ENCODE peak calls at places on chromosomes 2 and 18, in four cellular contexts. E, O, D and R are unnamed samples.

GRCh38 chr2:200863655-200864205 is 728 bp downstream of the CLK1 start:
- DNase-seq in E (peak), O (no peak), D (no peak), R (no peak)

GRCh38 chr2:68879296-68879695 is 8.1 kb upstream of the BMP10 start:
- DNase-seq in E (no peak), O (no peak), D (no peak), R (no peak)

GRCh38 chr2:164504253-164504652 is 117.0 kb downstream of the GRB14 start:
- DNase-seq in D (no peak), E (no peak), O (no peak), R (no peak)

GRCh38 chr18:13800505-13801259 is 23.3 kb upstream of the MC5R start:
- DNase-seq in E (peak), D (peak), O (no peak), R (peak)

GRCh38 chr2:241741016-241741415 is 6.6 kb downstream of the D2HGDH start:
- DNase-seq in D (no peak), E (peak), O (no peak), R (no peak)

GRCh38 chr2:171409436-171409971 is 24.3 kb downstream of the METTL8 start:
- DNase-seq in E (no peak), O (no peak), D (no peak), R (no peak)

GRCh38 chr18:8121942-8122480 is 487.2 kb upstream of the RAB12 start:
- DNase-seq in E (no peak), D (no peak), O (no peak), R (no peak)

GRCh38 chr2:188978291-188979081 is 4.3 kb downstream of the COL3A1 start:
- DNase-seq in E (no peak), D (no peak), O (peak), R (peak)

GRCh38 chr2:75612108-75612861 is 34.3 kb upstream of the MRPL19 start:
- DNase-seq in O (no peak), D (no peak), E (no peak), R (no peak)

GRCh38 chr2:238255636-238256035 is 15.8 kb upstream of the HES6 start:
- DNase-seq in D (peak), E (no peak), O (no peak), R (no peak)

GRCh38 chr2:239502430-239503221 is 101.8 kb upstream of the HDAC4 start:
- DNase-seq in D (no peak), O (no peak), E (no peak), R (no peak)

GRCh38 chr18:12376034-12376717 is 851 bp downstream of the AFG3L2 start:
- DNase-seq in D (peak), E (no peak), O (peak), R (peak)

GRCh38 chr18:6561029-6561861 is 146.5 kb upstream of the L3MBTL4 start:
- DNase-seq in D (peak), O (peak), E (no peak), R (no peak)

GRCh38 chr2:211724933-211725332 is 813.7 kb downstream of the ERBB4 start:
- DNase-seq in D (no peak), O (no peak), E (no peak), R (no peak)

GRCh38 chr2:8580316-8581047 is 101.4 kb upstream of the ID2 start:
- DNase-seq in O (no peak), D (no peak), E (no peak), R (no peak)

GRCh38 chr2:98796775-98797544 is 66.0 kb upstream of the MGAT4A start:
- DNase-seq in D (no peak), E (no peak), O (no peak), R (no peak)

GRCh38 chr2:8408560-8409460 is 273.0 kb upstream of the ID2 start:
- DNase-seq in E (peak), D (no peak), O (no peak), R (peak)

GRCh38 chr18:25675123-25675850 is 323.3 kb upstream of the ZNF521 start:
- DNase-seq in O (no peak), E (no peak), D (no peak), R (no peak)

GRCh38 chr2:208311954-208312353 is 45.9 kb downstream of the PIKFYVE start:
- DNase-seq in E (no peak), O (no peak), D (no peak), R (no peak)

GRCh38 chr2:151953467-151953866 is 125.2 kb upstream of the ARL5A start:
- DNase-seq in O (no peak), D (no peak), E (no peak), R (no peak)

GRCh38 chr2:120346034-120346666 is at the start of gene INHBB:
- DNase-seq in D (no peak), E (no peak), O (no peak), R (no peak)

GRCh38 chr2:117771969-117772630 is 42.4 kb upstream of the DDX18 start:
- DNase-seq in D (no peak), E (no peak), O (no peak), R (peak)

GRCh38 chr2:40403233-40403841 is 48.6 kb downstream of the SLC8A1 start:
- DNase-seq in O (no peak), D (no peak), E (no peak), R (no peak)

GRCh38 chr2:44777542-44777941 is 164.0 kb upstream of the SIX3 start:
- DNase-seq in O (no peak), D (no peak), E (no peak), R (no peak)

GRCh38 chr2:19073522-19073921 is 284.9 kb downstream of the OSR1 start:
- DNase-seq in E (no peak), O (peak), D (no peak), R (no peak)

GRCh38 chr18:74459877-74460276 is 2.8 kb upstream of the DIPK1C start:
- DNase-seq in O (peak), E (no peak), D (no peak), R (no peak)

GRCh38 chr18:48893061-48893558 is 57.7 kb downstream of the SMAD7 start:
- DNase-seq in D (peak), O (no peak), E (no peak), R (no peak)

GRCh38 chr2:7052404-7052803 is 135.2 kb downstream of the RNF144A start:
- DNase-seq in D (no peak), O (no peak), E (no peak), R (no peak)

GRCh38 chr2:70886541-70886987 is 49.1 kb upstream of the ATP6V1B1 start:
- DNase-seq in E (no peak), D (no peak), O (no peak), R (no peak)

GRCh38 chr18:79203017-79203605 is 133.9 kb downstream of the ATP9B start:
- DNase-seq in E (no peak), O (no peak), D (no peak), R (no peak)

GRCh38 chr18:45441110-45441842 is 174.0 kb upstream of the SLC14A2 start:
- DNase-seq in D (no peak), E (no peak), O (no peak), R (no peak)
- TF ChIP-seq CTCF in D (peak), E (no peak), O (no peak), R (peak)

GRCh38 chr2:232367591-232368233 is 10.8 kb upstream of the ALPP start:
- DNase-seq in E (no peak), D (peak), O (no peak), R (no peak)
- TF ChIP-seq CTCF in E (no peak), D (no peak), O (no peak), R (peak)

GRCh38 chr18:45976581-45977373 is 9.6 kb upstream of the EPG5 start:
- DNase-seq in O (no peak), E (no peak), D (no peak), R (no peak)

GRCh38 chr18:45978084-45978483 is 11.0 kb upstream of the EPG5 start:
- DNase-seq in D (no peak), E (no peak), O (no peak), R (no peak)

GRCh38 chr18:45974088-45974536 is 7.0 kb upstream of the EPG5 start:
- DNase-seq in E (peak), O (peak), D (no peak), R (peak)
- TF ChIP-seq CTCF in E (peak), O (peak), D (no peak), R (peak)

DNA sequence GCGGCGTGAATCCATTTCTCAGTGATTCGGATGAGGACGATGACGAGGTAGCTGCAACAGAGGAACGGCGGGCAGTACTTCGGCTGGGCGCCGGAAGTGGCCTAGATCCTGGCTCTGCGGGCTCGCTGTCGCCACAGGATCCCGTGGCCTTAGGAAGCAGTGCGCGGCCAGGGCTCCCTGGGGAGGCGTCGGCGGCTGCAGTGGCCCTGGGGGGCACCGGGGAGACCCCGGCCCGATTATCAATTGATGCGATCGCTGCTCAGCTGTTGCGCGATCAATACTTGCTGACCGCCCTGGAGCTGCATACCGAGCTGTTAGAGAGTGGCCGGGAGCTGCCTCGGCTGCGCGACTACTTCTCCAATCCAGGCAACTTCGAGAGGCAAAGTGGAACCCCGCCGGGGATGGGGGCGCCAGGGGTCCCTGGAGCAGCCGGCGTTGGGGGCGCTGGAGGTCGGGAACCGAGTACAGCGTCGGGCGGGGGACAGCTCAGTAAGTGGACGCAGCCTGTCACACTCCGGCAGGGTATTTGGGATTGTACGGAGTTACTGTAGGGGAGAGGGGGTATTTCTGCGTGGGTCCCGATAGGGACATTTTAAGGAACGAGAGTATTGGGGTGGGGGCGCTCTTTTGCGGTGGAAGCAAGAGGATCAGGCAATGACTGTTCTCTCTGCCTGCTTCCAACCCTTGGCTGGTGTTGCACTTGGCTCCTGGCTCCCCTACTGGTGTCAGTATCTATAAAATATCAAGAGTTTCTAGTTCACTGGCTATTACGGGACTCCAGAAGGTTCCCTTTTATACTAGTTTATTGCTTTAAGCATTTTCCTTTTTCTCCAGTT is 706 bp downstream of the RELCH start:
- DNase-seq in D (no peak), E (peak), O (no peak), R (peak)
- TF ChIP-seq CTCF in D (no peak), E (no peak), O (no peak), R (no peak)

GRCh38 chr2:100237046-100237615 is 85.2 kb downstream of the LONRF2 start:
- DNase-seq in O (no peak), E (no peak), D (no peak), R (no peak)
- TF ChIP-seq CTCF in O (no peak), E (no peak), D (no peak), R (no peak)